ENCODE peak calls at places on chromosome 15, in seven cellular contexts. H, Z, F, M, Q, G and B are unnamed samples. For H3K9me3 and H3K4me1, the result is how much of the 10 kb centered on the place peaks cover.

GRCh38 chr15:96553006-96553405 is 222.5 kb downstream of the NR2F2 start:
- DNase-seq in H (no peak), Z (no peak), F (no peak), M (no peak), Q (no peak), G (no peak), B (no peak)

GRCh38 chr15:33724321-33725036 is 243.8 kb upstream of the CHRM5 start:
- DNase-seq in H (no peak), Z (no peak), F (no peak), M (no peak), Q (no peak), G (no peak), B (no peak)

GRCh38 chr15:75834011-75834410 is 9.2 kb upstream of the UBE2Q2 start:
- DNase-seq in H (no peak), Z (no peak), F (no peak), M (no peak), Q (no peak), G (no peak), B (no peak)

GRCh38 chr15:66882251-66883020 is 180.4 kb downstream of the SMAD6 start:
- DNase-seq in H (no peak), Z (peak), F (peak), M (no peak), Q (no peak), G (no peak), B (no peak)

GRCh38 chr15:90160781-90161727 is 40.1 kb upstream of the SEMA4B start:
- DNase-seq in H (peak), Z (no peak), F (no peak), M (peak), Q (no peak), G (no peak), B (no peak)

GRCh38 chr15:43998607-43999006 is 171.8 kb downstream of the WDR76 start:
- DNase-seq in H (no peak), Z (peak), F (no peak), M (peak), Q (no peak), G (no peak), B (peak)

GRCh38 chr15:101088788-101089578 is 162.9 kb downstream of the CHSY1 start:
- DNase-seq in H (peak), Z (peak), F (peak), M (peak), Q (peak), G (peak), B (peak)

GRCh38 chr15:50024183-50024795 is 94.7 kb downstream of the ATP8B4 start:
- DNase-seq in H (no peak), Z (peak), F (no peak), M (no peak), Q (no peak), G (no peak), B (no peak)

GRCh38 chr15:49673861-49674260 is 53.0 kb downstream of the DTWD1 start:
- DNase-seq in H (no peak), Z (no peak), F (no peak), M (no peak), Q (no peak), G (no peak), B (no peak)

GRCh38 chr15:58465866-58466517 is 34.2 kb downstream of the LIPC start:
- DNase-seq in H (no peak), Z (no peak), F (no peak), M (no peak), Q (no peak), G (no peak), B (no peak)

GRCh38 chr15:73927476-73928240 is 1.4 kb downstream of the LOXL1 start:
- DNase-seq in H (peak), Z (peak), F (peak), M (peak), Q (peak), G (peak), B (peak)

GRCh38 chr15:62272290-62272689 is 107.2 kb upstream of the C2CD4B start:
- DNase-seq in H (no peak), Z (no peak), F (no peak), M (no peak), Q (no peak), G (no peak), B (no peak)
- H3K9me3 ChIP-seq in H (under half), Z (under half), F (under half), M (under half), Q (under half), G (under half), B (under half)

DNA sequence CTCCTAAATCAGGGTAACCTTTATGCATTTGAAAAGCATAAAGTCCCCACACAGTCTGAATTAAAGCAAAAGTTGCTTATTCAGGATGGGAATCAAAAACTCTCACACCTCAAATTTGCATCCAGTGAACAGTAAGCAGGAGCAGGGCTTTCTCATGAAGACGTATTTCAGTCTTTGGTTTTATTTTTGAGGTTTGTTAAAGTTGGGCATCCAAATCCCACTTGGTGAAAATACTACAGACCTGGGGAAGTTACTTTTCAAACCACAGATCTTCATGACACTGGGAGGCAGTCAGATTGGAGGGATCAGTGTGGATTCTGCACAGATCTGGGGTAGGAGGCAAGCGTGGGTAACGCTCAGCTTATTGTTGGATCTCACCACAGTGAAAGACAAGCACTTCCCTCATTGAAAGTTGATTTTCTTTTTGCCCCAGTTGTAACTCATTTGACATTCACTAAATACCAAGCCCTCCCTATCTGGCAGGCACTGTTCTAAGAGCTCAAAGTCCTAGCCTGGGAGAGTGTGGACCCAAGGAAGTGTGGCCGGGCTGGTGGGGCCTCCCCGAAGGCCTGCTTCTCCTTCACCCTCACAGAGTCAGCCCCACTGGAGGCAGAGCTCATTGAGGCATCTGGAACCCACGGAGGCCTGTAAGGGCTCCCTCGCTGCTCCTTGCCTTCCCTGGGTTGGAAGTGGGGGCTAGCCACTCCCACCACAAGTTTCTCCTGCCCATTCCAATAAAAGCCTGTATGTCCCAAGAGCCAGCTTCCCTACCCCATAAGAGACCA is 783 bp upstream of the ISG20 start:
- DNase-seq in H (no peak), Z (no peak), F (no peak), M (no peak), Q (no peak), G (no peak), B (peak)
- H3K4me1 ChIP-seq in H (half or more), Z (under half), F (under half), M (half or more), Q (half or more), G (under half), B (under half)

DNA sequence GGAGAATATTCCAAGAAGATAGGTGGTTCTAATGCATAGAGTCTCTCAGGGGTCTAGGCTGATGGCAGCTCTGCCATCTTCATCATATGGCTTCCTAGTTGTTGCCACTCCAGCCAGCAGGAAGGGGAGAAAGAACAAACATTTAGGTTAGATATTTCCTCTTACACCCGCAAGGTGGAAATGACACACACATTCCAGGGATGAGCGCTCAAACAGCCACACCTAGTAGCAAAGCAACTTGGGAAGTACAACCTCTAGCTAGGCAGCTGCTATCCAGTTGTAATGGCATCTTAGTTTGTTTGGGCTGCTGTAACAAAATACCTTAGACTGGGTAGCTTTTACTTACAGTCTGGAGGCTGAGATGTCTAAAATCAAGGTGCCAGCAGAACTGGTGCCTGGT is 51.9 kb upstream of the ADAMTSL3 start:
- DNase-seq in H (no peak), Z (no peak), F (no peak), M (peak), Q (no peak), G (no peak), B (no peak)
- TF ChIP-seq CTCF in H (no peak), Z (no peak), F (no peak), M (no peak), Q (no peak), G (no peak), B (no peak)

GRCh38 chr15:34780725-34781124 is 14.6 kb downstream of the ACTC1 start:
- DNase-seq in H (no peak), Z (no peak), F (no peak), M (no peak), Q (no peak), G (no peak), B (no peak)

GRCh38 chr15:34772312-34772711 is 17.5 kb upstream of the GJD2 start:
- DNase-seq in H (no peak), Z (no peak), F (no peak), M (no peak), Q (no peak), G (no peak), B (no peak)

GRCh38 chr15:34773916-34774315 is 19.1 kb upstream of the GJD2 start:
- DNase-seq in H (no peak), Z (no peak), F (no peak), M (no peak), Q (no peak), G (no peak), B (no peak)

GRCh38 chr15:34773013-34773412 is 18.2 kb upstream of the GJD2 start:
- DNase-seq in H (no peak), Z (no peak), F (no peak), M (no peak), Q (no peak), G (no peak), B (no peak)

GRCh38 chr15:34776706-34777105 is 18.6 kb downstream of the ACTC1 start:
- DNase-seq in H (no peak), Z (no peak), F (no peak), M (no peak), Q (no peak), G (no peak), B (no peak)
- H3K9me3 ChIP-seq in H (under half), Z (under half), F (under half), M (under half), Q (under half), G (under half), B (under half)

GRCh38 chr15:70092462-70092850 is 5.3 kb downstream of the TLE3 start:
- DNase-seq in H (no peak), Z (peak), F (no peak), M (no peak), Q (no peak), G (no peak), B (no peak)

GRCh38 chr15:70094690-70095311 is 2.9 kb downstream of the TLE3 start:
- DNase-seq in H (peak), Z (peak), F (no peak), M (no peak), Q (no peak), G (no peak), B (no peak)

GRCh38 chr15:70093481-70094309 is 4.0 kb downstream of the TLE3 start:
- DNase-seq in H (peak), Z (peak), F (no peak), M (no peak), Q (no peak), G (no peak), B (peak)

GRCh38 chr15:70091649-70092461 is 5.9 kb downstream of the TLE3 start:
- DNase-seq in H (peak), Z (peak), F (no peak), M (no peak), Q (peak), G (no peak), B (no peak)

DNA sequence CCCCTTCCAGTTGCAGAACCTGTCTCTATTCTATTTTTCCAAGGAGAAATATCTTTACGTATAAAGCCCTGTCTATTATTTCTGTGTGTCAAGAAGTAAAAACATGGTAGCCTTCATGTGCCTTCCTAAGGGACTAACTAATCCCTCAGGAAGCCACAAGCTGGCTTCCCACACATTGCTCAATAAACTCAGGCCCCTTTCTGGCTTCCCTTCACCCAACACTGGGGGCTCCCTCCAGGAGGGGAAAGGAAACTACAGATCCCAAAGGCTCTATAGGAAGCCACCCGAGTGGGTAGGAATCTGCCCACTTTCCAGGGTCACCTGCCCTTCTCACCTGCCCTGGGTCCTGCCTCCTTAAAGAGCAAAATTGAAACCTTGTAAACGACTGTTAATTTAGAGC is 4.6 kb downstream of the TLE3 start:
- DNase-seq in H (no peak), Z (peak), F (no peak), M (no peak), Q (no peak), G (no peak), B (no peak)
- H3K4me1 ChIP-seq in H (half or more), Z (under half), F (under half), M (under half), Q (half or more), G (half or more), B (half or more)